ENCODE peak calls at places on chromosomes 2 and 18, in seven cellular contexts. N, X, A, G, I, H and C are unnamed samples.

GRCh38 chr2:224175538-224175937 is 136.5 kb upstream of the SERPINE2 start:
- DNase-seq in N (no peak), X (no peak), A (no peak), G (no peak), I (no peak), H (no peak), C (no peak)

GRCh38 chr2:146847846-146848245 is 997.0 kb upstream of the ACVR2A start:
- DNase-seq in N (no peak), X (no peak), A (no peak), G (no peak), I (no peak), H (no peak), C (no peak)

GRCh38 chr2:165876712-165877111 is 76.9 kb downstream of the TTC21B start:
- DNase-seq in N (no peak), X (no peak), A (no peak), G (no peak), I (no peak), H (no peak), C (no peak)

GRCh38 chr2:149094217-149095015 is 55.9 kb downstream of the LYPD6B start:
- DNase-seq in N (no peak), X (no peak), A (no peak), G (no peak), I (no peak), H (no peak), C (no peak)

GRCh38 chr2:143261986-143262784 is 133.0 kb downstream of the ARHGAP15 start:
- DNase-seq in N (no peak), X (peak), A (no peak), G (no peak), I (no peak), H (no peak), C (no peak)

GRCh38 chr2:99066075-99066557 is 75.4 kb upstream of the C2orf15 start:
- DNase-seq in N (peak), X (peak), A (peak), G (no peak), I (peak), H (peak), C (peak)

GRCh38 chr2:169637620-169638019 is 53.5 kb downstream of the PPIG start:
- DNase-seq in N (no peak), X (peak), A (no peak), G (no peak), I (peak), H (no peak), C (no peak)

GRCh38 chr18:499351-500229 is 911 bp downstream of the COLEC12 start:
- DNase-seq in N (no peak), X (peak), A (no peak), G (no peak), I (peak), H (peak), C (no peak)

GRCh38 chr2:10597956-10598355 is 91.8 kb downstream of the NOL10 start:
- DNase-seq in N (no peak), X (no peak), A (no peak), G (no peak), I (no peak), H (no peak), C (no peak)

GRCh38 chr18:2958819-2959298 is 54.1 kb downstream of the LPIN2 start:
- DNase-seq in N (no peak), X (peak), A (no peak), G (no peak), I (no peak), H (no peak), C (no peak)
- TF ChIP-seq CEBPB in N (no peak), X (no peak), A (no peak), G (no peak), I (no peak), H (no peak), C (no peak)

DNA sequence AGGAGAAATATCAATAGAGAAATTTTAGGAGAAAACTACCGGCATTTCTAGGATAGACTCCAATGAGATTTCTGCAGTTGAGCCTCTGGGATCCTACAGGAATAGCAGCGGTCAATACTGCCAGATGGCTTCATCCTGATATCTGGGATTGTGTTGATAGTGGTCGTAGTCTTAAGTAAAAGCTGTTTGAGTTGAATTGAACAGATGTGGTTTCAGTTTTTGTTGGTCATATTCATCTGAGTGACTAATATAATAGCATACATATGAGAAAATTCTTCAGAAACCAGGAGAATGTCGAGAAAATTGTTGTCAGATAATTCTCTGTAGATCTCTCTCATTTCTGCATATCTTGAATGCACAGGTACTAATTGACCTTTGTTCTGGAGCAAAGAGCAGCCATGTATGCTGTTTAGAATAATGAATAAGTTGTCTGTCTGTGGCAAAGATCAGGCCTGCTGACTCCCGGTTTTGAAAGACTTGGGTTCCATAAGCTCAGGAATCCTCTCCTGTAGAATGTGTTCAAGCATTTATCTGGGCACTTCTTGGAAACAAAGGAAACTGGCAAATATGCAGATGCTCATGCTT is 288.1 kb downstream of the TMX3 start:
- DNase-seq in N (no peak), X (peak), A (no peak), G (no peak), I (no peak), H (no peak), C (no peak)
- TF ChIP-seq CEBPB in N (no peak), X (no peak), A (no peak), G (no peak), I (no peak), H (no peak), C (no peak)

GRCh38 chr2:136008205-136008865 is 22.9 kb upstream of the DARS1 start:
- DNase-seq in N (no peak), X (no peak), A (no peak), G (no peak), I (no peak), H (no peak), C (no peak)
- TF ChIP-seq CEBPB in N (no peak), X (no peak), A (no peak), G (no peak), I (no peak), H (no peak), C (no peak)

DNA sequence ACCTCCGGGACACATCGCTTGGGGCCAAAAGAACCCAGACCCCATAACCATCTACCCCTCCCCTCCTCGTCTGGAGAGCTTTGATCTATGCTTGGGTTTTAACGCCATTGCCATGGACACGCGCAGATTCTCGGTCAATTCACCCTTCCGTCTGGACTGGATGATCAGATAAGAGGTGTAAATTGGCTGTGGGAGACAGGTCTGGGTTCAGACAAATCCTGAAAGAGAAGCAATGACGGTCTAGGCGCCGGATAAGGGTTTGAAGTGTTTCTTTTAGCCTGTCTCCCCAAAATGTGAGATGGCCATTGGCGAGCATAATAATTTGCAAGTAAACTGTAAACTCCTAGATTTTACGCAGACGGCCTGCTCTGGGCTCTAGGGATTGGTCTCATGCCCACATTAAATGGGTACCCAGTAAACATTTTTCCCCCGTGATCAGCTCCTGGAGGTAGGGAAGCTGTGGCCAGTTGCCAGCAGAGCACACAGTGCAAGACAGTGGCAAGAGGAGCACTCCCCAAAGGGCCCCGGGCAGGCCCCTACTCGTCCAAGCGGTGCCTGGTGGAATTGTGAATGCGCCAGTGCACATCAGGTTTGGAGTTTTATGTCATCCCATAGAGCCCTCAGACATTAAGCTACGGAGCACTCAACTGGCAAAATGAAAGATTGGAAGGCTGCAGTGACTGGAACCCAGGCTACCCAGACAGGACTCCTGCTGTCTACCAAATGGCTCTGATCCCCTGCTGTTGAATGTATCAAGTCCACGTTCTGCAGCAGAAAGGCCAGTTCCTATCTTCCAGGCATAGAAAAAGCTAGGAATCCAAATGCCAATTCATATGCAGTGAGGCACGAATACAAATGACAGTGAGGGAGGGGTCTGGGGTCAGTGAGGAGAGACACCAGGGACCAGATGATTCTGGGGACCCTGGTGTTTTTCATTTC is 5.0 kb downstream of the NRP2 start:
- DNase-seq in N (no peak), X (no peak), A (no peak), G (no peak), I (no peak), H (no peak), C (no peak)
- TF ChIP-seq CEBPB in N (no peak), X (no peak), A (no peak), G (no peak), I (no peak), H (no peak), C (no peak)

GRCh38 chr2:212448698-212449097 is 89.9 kb downstream of the ERBB4 start:
- DNase-seq in N (no peak), X (no peak), A (no peak), G (no peak), I (peak), H (no peak), C (no peak)

GRCh38 chr2:212454149-212454548 is 84.5 kb downstream of the ERBB4 start:
- DNase-seq in N (no peak), X (no peak), A (no peak), G (no peak), I (no peak), H (no peak), C (no peak)

GRCh38 chr2:212451786-212452200 is 86.8 kb downstream of the ERBB4 start:
- DNase-seq in N (peak), X (peak), A (peak), G (no peak), I (peak), H (no peak), C (no peak)
- TF ChIP-seq CEBPB in N (no peak), X (peak), A (peak), G (peak), I (peak), H (no peak), C (no peak)

GRCh38 chr2:240253583-240254145 is 113.2 kb upstream of the OTOS start:
- DNase-seq in N (no peak), X (no peak), A (no peak), G (no peak), I (no peak), H (no peak), C (no peak)
- TF ChIP-seq CEBPB in N (no peak), X (no peak), A (no peak), G (no peak), I (no peak), H (no peak), C (no peak)

GRCh38 chr2:192151848-192152247 is 42.9 kb downstream of the TMEFF2 start:
- DNase-seq in N (no peak), X (peak), A (no peak), G (no peak), I (no peak), H (no peak), C (no peak)

GRCh38 chr2:192148241-192148619 is 46.5 kb downstream of the TMEFF2 start:
- DNase-seq in N (no peak), X (no peak), A (no peak), G (no peak), I (no peak), H (no peak), C (no peak)

GRCh38 chr2:192146069-192147006 is 48.4 kb downstream of the TMEFF2 start:
- DNase-seq in N (no peak), X (peak), A (no peak), G (no peak), I (no peak), H (no peak), C (no peak)

GRCh38 chr2:192150166-192150565 is 44.6 kb downstream of the TMEFF2 start:
- DNase-seq in N (no peak), X (no peak), A (no peak), G (no peak), I (no peak), H (no peak), C (no peak)

DNA sequence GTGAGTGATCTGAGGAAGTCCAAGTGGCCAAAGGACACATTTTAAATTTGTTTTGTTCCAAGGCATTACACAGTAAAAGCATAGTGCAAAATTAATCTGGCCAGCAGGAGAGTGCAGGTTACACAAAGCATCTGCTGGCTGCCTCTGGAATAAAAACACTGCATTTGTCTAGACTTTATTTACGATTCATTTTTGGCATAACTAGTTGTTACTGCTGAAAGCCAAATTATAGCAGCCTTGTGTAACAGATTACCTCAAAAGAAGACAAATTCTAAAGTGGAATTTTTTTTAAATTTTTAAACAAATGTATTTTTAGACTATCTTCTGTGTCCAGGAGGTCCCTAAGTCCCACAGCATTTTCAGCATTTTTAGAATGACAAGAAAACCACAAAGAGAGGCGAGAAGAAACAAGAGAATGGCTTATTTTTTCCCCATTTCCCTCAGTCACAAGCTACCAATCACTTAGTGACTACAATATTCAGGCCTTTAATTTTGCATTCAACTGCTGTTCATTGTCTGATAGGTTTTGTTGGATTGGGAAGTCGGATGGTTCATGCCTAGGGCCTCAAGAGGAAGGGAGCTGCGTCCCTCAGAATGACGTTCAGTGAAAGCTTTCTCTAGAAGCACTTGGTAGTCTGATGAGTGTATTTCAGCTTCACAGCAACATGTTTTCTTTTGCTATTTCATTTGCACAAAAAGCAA is 46.0 kb downstream of the TMEFF2 start:
- DNase-seq in N (no peak), X (peak), A (no peak), G (no peak), I (no peak), H (no peak), C (no peak)
- TF ChIP-seq CEBPB in N (no peak), X (no peak), A (no peak), G (no peak), I (no peak), H (no peak), C (no peak)

GRCh38 chr2:26784570-26785234 is 1.2 kb upstream of the CENPA start:
- DNase-seq in N (no peak), X (no peak), A (no peak), G (no peak), I (no peak), H (no peak), C (no peak)

GRCh38 chr2:26785431-26786206 is at the start of gene CENPA:
- DNase-seq in N (peak), X (peak), A (peak), G (peak), I (peak), H (peak), C (peak)

GRCh38 chr2:26782876-26783704 is 2.8 kb upstream of the CENPA start:
- DNase-seq in N (no peak), X (no peak), A (no peak), G (no peak), I (peak), H (no peak), C (no peak)

GRCh38 chr2:26786207-26787023 is 559 bp downstream of the CENPA start:
- DNase-seq in N (no peak), X (no peak), A (peak), G (no peak), I (no peak), H (peak), C (no peak)
- TF ChIP-seq CEBPB in N (no peak), X (no peak), A (no peak), G (no peak), I (no peak), H (no peak), C (no peak)

DNA sequence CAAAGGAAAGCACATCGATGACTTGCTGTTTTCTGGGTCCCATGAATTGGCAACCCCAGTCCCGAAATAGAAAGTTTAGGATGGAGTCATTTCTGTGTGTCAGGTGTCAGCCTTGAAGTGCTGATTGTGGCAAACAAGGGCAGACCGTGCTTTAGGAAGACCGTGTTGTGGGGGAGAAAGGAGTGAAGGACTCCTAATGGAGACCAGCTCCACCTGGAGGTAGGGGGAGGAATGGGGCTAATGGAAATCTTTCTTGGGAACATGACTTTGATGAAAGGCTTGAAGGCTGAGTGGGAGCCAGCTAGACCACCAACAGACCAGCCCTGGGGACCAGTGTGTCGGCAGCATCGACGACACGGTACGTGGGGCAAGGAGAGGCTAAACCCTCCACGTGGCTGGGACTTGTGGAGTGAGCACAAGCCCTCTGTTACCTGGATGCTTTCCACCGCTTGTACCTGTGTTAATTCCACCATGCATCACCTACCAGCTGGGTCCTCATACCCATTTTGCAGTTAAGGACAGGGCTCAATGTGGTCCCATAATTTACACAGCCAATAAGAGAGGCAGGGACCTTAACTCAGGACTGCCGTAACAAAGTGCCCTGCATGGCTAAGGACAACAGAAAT is 104.2 kb downstream of the SH3BP4 start:
- DNase-seq in N (peak), X (no peak), A (peak), G (no peak), I (peak), H (peak), C (no peak)
- TF ChIP-seq CEBPB in N (no peak), X (no peak), A (no peak), G (no peak), I (no peak), H (no peak), C (no peak)

GRCh38 chr18:35616664-35617423 is 35.3 kb downstream of the GALNT1 start:
- DNase-seq in N (no peak), X (peak), A (peak), G (no peak), I (no peak), H (peak), C (peak)
- TF ChIP-seq CEBPB in N (no peak), X (peak), A (no peak), G (no peak), I (no peak), H (no peak), C (peak)